ENCODE peak calls at places on chromosomes 7 and 10, in four cellular contexts. One of them, this sample, is unnamed.

GRCh38 chr7:28055161-28055544 is 125.4 kb downstream of the JAZF1 start:
- DNase-seq in HL-60: no peak
- DNase-seq in RWPE1: no peak
- DNase-seq in dorsolateral prefrontal cortex: no peak
- DNase-seq in this sample: no peak

GRCh38 chr10:118583611-118584010 is 11.8 kb downstream of the PRLHR start:
- DNase-seq in HL-60: no peak
- DNase-seq in RWPE1: no peak
- DNase-seq in dorsolateral prefrontal cortex: no peak
- DNase-seq in this sample: no peak

GRCh38 chr7:106775552-106775936 is 89.5 kb upstream of the PIK3CG start:
- DNase-seq in HL-60: no peak
- DNase-seq in RWPE1: peak
- DNase-seq in dorsolateral prefrontal cortex: no peak
- DNase-seq in this sample: no peak

GRCh38 chr7:8436965-8437364 is 3.6 kb downstream of the NXPH1 start:
- DNase-seq in HL-60: no peak
- DNase-seq in RWPE1: peak
- DNase-seq in dorsolateral prefrontal cortex: no peak
- DNase-seq in this sample: peak

GRCh38 chr7:51141451-51141971 is 175.1 kb downstream of the COBL start:
- DNase-seq in HL-60: no peak
- DNase-seq in RWPE1: peak
- DNase-seq in dorsolateral prefrontal cortex: no peak
- DNase-seq in this sample: no peak

GRCh38 chr7:52689912-52690311 is 345.5 kb upstream of the POM121L12 start:
- DNase-seq in HL-60: no peak
- DNase-seq in RWPE1: no peak
- DNase-seq in dorsolateral prefrontal cortex: no peak
- DNase-seq in this sample: no peak

GRCh38 chr7:130667593-130668257 is 823 bp downstream of the COPG2 start:
- DNase-seq in HL-60: no peak
- DNase-seq in RWPE1: no peak
- DNase-seq in dorsolateral prefrontal cortex: no peak
- DNase-seq in this sample: no peak

GRCh38 chr7:37409456-37409855 is 39.2 kb downstream of the ELMO1 start:
- DNase-seq in HL-60: no peak
- DNase-seq in RWPE1: no peak
- DNase-seq in dorsolateral prefrontal cortex: no peak
- DNase-seq in this sample: no peak

GRCh38 chr7:111329367-111330234 is 232.7 kb downstream of the IMMP2L start:
- DNase-seq in HL-60: no peak
- DNase-seq in RWPE1: peak
- DNase-seq in dorsolateral prefrontal cortex: no peak
- DNase-seq in this sample: no peak

GRCh38 chr10:33664070-33664469 is 329.6 kb upstream of the NRP1 start:
- DNase-seq in HL-60: no peak
- DNase-seq in RWPE1: no peak
- DNase-seq in dorsolateral prefrontal cortex: no peak
- DNase-seq in this sample: no peak

GRCh38 chr10:46547881-46548780 is 8.3 kb downstream of the GPRIN2 start:
- DNase-seq in HL-60: no peak
- DNase-seq in RWPE1: no peak
- DNase-seq in dorsolateral prefrontal cortex: no peak
- DNase-seq in this sample: peak

GRCh38 chr7:38839846-38840245 is 69.1 kb downstream of the VPS41 start:
- DNase-seq in HL-60: no peak
- DNase-seq in RWPE1: no peak
- DNase-seq in dorsolateral prefrontal cortex: no peak
- DNase-seq in this sample: no peak

GRCh38 chr10:92689663-92690210 is at the start of gene HHEX:
- DNase-seq in HL-60: peak
- DNase-seq in RWPE1: peak
- DNase-seq in dorsolateral prefrontal cortex: no peak
- DNase-seq in this sample: no peak

GRCh38 chr10:22601618-22602017 is 112.8 kb downstream of the PIP4K2A start:
- DNase-seq in HL-60: no peak
- DNase-seq in RWPE1: no peak
- DNase-seq in dorsolateral prefrontal cortex: no peak
- DNase-seq in this sample: no peak

GRCh38 chr7:70559815-70560214 is 572.1 kb upstream of the GALNT17 start:
- DNase-seq in HL-60: no peak
- DNase-seq in RWPE1: no peak
- DNase-seq in dorsolateral prefrontal cortex: no peak
- DNase-seq in this sample: no peak

GRCh38 chr7:70554646-70555045 is 577.3 kb upstream of the GALNT17 start:
- DNase-seq in HL-60: no peak
- DNase-seq in RWPE1: no peak
- DNase-seq in dorsolateral prefrontal cortex: no peak
- DNase-seq in this sample: no peak

GRCh38 chr7:70553364-70553763 is 578.6 kb upstream of the GALNT17 start:
- DNase-seq in HL-60: no peak
- DNase-seq in RWPE1: no peak
- DNase-seq in dorsolateral prefrontal cortex: no peak
- DNase-seq in this sample: no peak

GRCh38 chr7:70557281-70557680 is 574.7 kb upstream of the GALNT17 start:
- DNase-seq in HL-60: no peak
- DNase-seq in RWPE1: no peak
- DNase-seq in dorsolateral prefrontal cortex: no peak
- DNase-seq in this sample: no peak

DNA sequence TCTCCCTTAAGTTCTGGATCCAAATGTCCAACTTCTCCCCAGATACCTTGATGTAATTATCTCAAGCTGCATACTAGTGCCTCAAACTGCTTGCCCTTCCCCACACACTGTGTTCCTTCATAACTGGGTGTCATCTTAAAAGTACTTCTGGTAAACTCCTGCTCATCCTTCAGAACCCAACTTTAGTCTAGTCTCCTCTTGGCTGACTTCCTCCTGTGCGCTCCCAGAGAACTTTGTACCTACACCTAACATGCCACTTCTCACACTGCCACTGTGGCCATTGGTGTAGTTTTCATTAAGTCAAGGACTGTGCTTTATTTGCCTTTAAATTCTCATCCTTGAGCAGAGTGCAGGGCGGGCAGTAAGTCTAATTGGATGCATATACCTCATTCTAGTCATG is 575.2 kb upstream of the GALNT17 start:
- DNase-seq in HL-60: no peak
- DNase-seq in RWPE1: no peak
- DNase-seq in dorsolateral prefrontal cortex: no peak
- DNase-seq in this sample: no peak
- TF ChIP-seq CTCF in HL-60: no peak
- TF ChIP-seq CTCF in RWPE1: no peak
- TF ChIP-seq CTCF in dorsolateral prefrontal cortex: no peak
- TF ChIP-seq CTCF in this sample: no peak

GRCh38 chr10:70621497-70622078 is 19.0 kb upstream of the PRF1 start:
- DNase-seq in HL-60: no peak
- DNase-seq in RWPE1: no peak
- DNase-seq in dorsolateral prefrontal cortex: no peak
- DNase-seq in this sample: no peak

GRCh38 chr10:70618663-70619062 is 16.1 kb upstream of the PRF1 start:
- DNase-seq in HL-60: no peak
- DNase-seq in RWPE1: no peak
- DNase-seq in dorsolateral prefrontal cortex: no peak
- DNase-seq in this sample: no peak

GRCh38 chr10:70620020-70620289 is 17.4 kb upstream of the PRF1 start:
- DNase-seq in HL-60: no peak
- DNase-seq in RWPE1: no peak
- DNase-seq in dorsolateral prefrontal cortex: no peak
- DNase-seq in this sample: no peak

GRCh38 chr10:70617798-70618568 is 15.4 kb upstream of the PRF1 start:
- DNase-seq in HL-60: no peak
- DNase-seq in RWPE1: no peak
- DNase-seq in dorsolateral prefrontal cortex: no peak
- DNase-seq in this sample: no peak

GRCh38 chr10:70619271-70620019 is 16.9 kb upstream of the PRF1 start:
- DNase-seq in HL-60: peak
- DNase-seq in RWPE1: peak
- DNase-seq in dorsolateral prefrontal cortex: no peak
- DNase-seq in this sample: no peak
- TF ChIP-seq CTCF in HL-60: no peak
- TF ChIP-seq CTCF in RWPE1: no peak
- TF ChIP-seq CTCF in dorsolateral prefrontal cortex: peak
- TF ChIP-seq CTCF in this sample: no peak

DNA sequence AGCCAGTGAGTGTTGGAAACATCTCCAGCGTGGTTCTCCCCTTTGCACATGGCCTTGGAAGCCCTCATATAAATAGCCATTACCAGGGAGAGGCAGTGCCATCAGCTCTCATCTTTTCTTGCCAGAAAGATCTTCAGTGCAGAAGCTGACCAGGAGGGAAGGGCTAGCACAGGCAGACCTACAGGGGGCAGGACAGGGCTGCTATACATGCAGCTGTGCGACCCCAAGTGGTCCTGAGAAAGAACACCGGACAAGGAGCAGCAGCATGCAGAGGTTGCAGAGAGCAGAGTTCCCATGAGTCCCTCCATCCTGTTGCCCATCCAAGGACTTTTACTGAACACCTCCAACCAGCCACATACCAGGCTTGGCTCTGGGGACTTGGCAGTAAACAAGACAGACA is 17.1 kb downstream of the GRID1 start:
- DNase-seq in HL-60: no peak
- DNase-seq in RWPE1: no peak
- DNase-seq in dorsolateral prefrontal cortex: no peak
- DNase-seq in this sample: peak
- TF ChIP-seq CTCF in HL-60: peak
- TF ChIP-seq CTCF in RWPE1: no peak
- TF ChIP-seq CTCF in dorsolateral prefrontal cortex: peak
- TF ChIP-seq CTCF in this sample: peak

GRCh38 chr10:3735175-3735574 is 49.8 kb downstream of the KLF6 start:
- DNase-seq in HL-60: no peak
- DNase-seq in RWPE1: no peak
- DNase-seq in dorsolateral prefrontal cortex: no peak
- DNase-seq in this sample: no peak
- TF ChIP-seq CTCF in HL-60: no peak
- TF ChIP-seq CTCF in RWPE1: no peak
- TF ChIP-seq CTCF in dorsolateral prefrontal cortex: peak
- TF ChIP-seq CTCF in this sample: no peak

DNA sequence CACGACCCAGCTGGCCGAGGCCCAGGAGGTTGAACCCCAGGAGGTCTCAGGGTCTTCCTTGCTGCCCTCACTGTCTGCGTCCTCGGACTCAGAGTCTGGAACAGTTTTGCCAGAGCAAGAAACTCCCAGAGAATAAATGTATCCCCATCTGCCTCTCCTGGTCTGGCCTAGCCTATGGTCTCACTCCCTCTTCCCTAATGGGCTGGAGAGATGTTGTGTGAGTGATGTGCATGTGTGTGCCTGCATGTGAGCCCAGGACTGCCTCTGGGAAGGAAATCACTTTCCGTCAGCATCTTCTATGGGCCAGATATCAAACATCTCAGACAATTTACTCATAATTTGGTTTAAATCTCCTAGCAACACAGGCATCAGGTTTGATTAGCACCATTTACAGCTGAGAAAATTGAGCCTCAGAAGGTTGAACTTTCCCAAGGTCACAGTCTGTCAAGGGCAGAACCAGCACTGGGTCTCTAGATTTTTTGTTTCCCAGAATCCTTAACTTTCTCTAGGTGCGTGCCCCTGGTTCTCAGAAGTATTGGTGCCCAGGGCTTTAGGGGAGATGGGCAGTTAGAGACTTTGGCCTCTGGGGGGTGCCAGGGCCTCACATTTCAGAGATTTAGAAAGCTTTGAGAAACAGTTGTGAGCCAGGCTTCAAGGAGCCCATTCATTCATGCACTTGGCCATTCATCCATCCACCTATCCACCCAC is 4.9 kb downstream of the TMEM270 start:
- DNase-seq in HL-60: no peak
- DNase-seq in RWPE1: peak
- DNase-seq in dorsolateral prefrontal cortex: peak
- DNase-seq in this sample: no peak
- TF ChIP-seq CTCF in HL-60: peak
- TF ChIP-seq CTCF in RWPE1: peak
- TF ChIP-seq CTCF in dorsolateral prefrontal cortex: peak
- TF ChIP-seq CTCF in this sample: peak

DNA sequence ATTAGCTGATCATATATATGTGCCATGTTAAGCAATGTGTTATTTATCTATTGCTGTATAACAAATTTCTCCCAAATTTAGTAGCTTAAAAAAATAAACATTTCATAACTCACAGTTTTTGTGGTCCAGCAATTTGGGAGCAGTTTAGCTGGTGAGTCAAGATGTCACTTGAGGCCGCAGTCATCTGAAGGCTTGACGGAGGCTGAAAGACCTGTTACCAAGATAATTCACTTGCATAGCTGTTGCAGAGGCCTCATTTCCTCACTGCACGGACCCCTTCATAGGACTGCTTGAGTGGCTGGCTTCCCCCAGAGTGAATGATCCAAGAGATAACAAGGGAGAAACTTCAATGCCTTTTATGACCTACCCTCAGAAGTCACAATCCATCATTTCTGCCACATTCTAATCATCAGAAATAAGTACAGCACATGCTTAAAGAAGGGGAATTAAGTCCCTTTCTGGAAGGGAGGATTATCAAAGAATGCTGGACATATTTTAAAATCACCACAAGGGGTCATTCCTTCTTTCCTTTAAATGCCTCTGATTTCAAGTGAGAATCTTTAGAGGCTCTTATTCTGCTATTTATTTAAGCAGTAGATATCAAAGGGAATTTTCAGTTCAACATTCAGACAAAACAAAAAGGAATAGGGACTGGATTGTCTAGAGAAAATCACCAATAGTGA is 10.5 kb upstream of the SRPK2 start:
- DNase-seq in HL-60: no peak
- DNase-seq in RWPE1: no peak
- DNase-seq in dorsolateral prefrontal cortex: no peak
- DNase-seq in this sample: no peak
- TF ChIP-seq CTCF in HL-60: no peak
- TF ChIP-seq CTCF in RWPE1: peak
- TF ChIP-seq CTCF in dorsolateral prefrontal cortex: peak
- TF ChIP-seq CTCF in this sample: peak

DNA sequence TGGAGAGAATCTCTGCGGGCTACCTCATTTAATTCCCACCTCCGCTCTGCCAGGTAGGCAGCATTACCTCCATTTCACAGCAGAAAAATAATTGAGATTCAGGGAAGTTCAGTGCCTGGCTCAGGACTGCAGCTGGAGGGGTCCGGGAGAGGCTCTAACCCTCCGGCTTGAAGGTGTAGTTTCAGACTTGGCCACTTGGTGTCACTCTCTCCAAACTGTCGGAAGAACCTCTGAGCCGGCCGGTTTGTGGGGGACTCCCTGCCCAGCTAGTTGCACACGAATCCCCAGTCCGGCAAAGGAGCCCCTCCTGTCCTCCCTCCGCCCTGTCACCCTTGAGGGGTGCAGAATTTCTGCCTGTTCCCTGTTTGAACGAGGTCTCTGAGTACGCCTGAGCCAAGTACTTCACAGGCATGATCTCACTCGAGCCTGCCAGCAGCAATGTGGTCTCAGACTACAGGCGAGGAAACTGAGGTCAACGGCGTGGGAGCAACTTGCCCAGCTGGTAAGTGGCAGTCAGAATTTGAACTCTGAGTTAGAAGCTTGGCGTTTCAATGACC is 144.7 kb upstream of the ZNF716 start:
- DNase-seq in HL-60: no peak
- DNase-seq in RWPE1: no peak
- DNase-seq in dorsolateral prefrontal cortex: no peak
- DNase-seq in this sample: no peak
- TF ChIP-seq CTCF in HL-60: peak
- TF ChIP-seq CTCF in RWPE1: no peak
- TF ChIP-seq CTCF in dorsolateral prefrontal cortex: peak
- TF ChIP-seq CTCF in this sample: no peak